ENCODE peak calls at places on chromosomes 3 and 15, in ten cellular contexts. One of them, this sample, is unnamed.

GRCh38 chr15:45314960-45315359 is 62.9 kb downstream of the SLC28A2 start:
- DNase-seq in spleen: no peak
- DNase-seq in GM12891: no peak
- DNase-seq in K562: peak; percentile 69
- DNase-seq in Panc1: no peak
- DNase-seq in breast epithelium: peak; percentile 60
- DNase-seq in prostate gland: no peak
- DNase-seq in suprapubic skin: no peak
- DNase-seq in stomach: no peak
- DNase-seq in sigmoid colon: no peak
- DNase-seq in this sample: no peak

GRCh38 chr3:114447950-114448479 is 154.2 kb downstream of the TIGIT start:
- DNase-seq in K562: no peak
- DNase-seq in sigmoid colon: no peak
- DNase-seq in prostate gland: no peak
- DNase-seq in suprapubic skin: no peak
- DNase-seq in Panc1: no peak
- DNase-seq in spleen: no peak
- DNase-seq in GM12891: no peak
- DNase-seq in stomach: no peak
- DNase-seq in breast epithelium: no peak
- DNase-seq in this sample: no peak

GRCh38 chr15:31306036-31306425 is 20.6 kb upstream of the KLF13 start:
- DNase-seq in stomach: no peak
- DNase-seq in prostate gland: no peak
- DNase-seq in sigmoid colon: peak; percentile 45
- DNase-seq in breast epithelium: no peak
- DNase-seq in K562: no peak
- DNase-seq in spleen: no peak
- DNase-seq in Panc1: no peak
- DNase-seq in GM12891: no peak
- DNase-seq in suprapubic skin: no peak
- DNase-seq in this sample: no peak

GRCh38 chr15:65055201-65055870 is 10.1 kb downstream of the SLC51B start:
- DNase-seq in prostate gland: no peak
- DNase-seq in K562: no peak
- DNase-seq in suprapubic skin: no peak
- DNase-seq in sigmoid colon: no peak
- DNase-seq in GM12891: no peak
- DNase-seq in stomach: peak; percentile 48
- DNase-seq in Panc1: no peak
- DNase-seq in spleen: no peak
- DNase-seq in breast epithelium: no peak
- DNase-seq in this sample: no peak

GRCh38 chr3:184180165-184180564 is 5.5 kb downstream of the AP2M1 start:
- DNase-seq in prostate gland: no peak
- DNase-seq in sigmoid colon: no peak
- DNase-seq in GM12891: no peak
- DNase-seq in spleen: no peak
- DNase-seq in Panc1: no peak
- DNase-seq in suprapubic skin: no peak
- DNase-seq in K562: peak; percentile 51
- DNase-seq in breast epithelium: no peak
- DNase-seq in stomach: no peak
- DNase-seq in this sample: no peak

GRCh38 chr3:13213490-13213889 is 140.3 kb upstream of the IQSEC1 start:
- DNase-seq in breast epithelium: no peak
- DNase-seq in GM12891: no peak
- DNase-seq in sigmoid colon: no peak
- DNase-seq in spleen: no peak
- DNase-seq in Panc1: no peak
- DNase-seq in suprapubic skin: no peak
- DNase-seq in stomach: no peak
- DNase-seq in prostate gland: no peak
- DNase-seq in K562: no peak
- DNase-seq in this sample: no peak

GRCh38 chr3:152779649-152780048 is 55.3 kb upstream of the P2RY1 start:
- DNase-seq in prostate gland: no peak
- DNase-seq in sigmoid colon: no peak
- DNase-seq in Panc1: no peak
- DNase-seq in suprapubic skin: no peak
- DNase-seq in breast epithelium: no peak
- DNase-seq in K562: no peak
- DNase-seq in stomach: no peak
- DNase-seq in spleen: no peak
- DNase-seq in GM12891: no peak
- DNase-seq in this sample: no peak

GRCh38 chr3:8964436-8965370 is 1.4 kb upstream of the RAD18 start:
- DNase-seq in sigmoid colon: no peak
- DNase-seq in suprapubic skin: no peak
- DNase-seq in spleen: no peak
- DNase-seq in K562: no peak
- DNase-seq in breast epithelium: no peak
- DNase-seq in GM12891: no peak
- DNase-seq in stomach: peak; percentile 47
- DNase-seq in prostate gland: peak; percentile 79
- DNase-seq in Panc1: no peak
- DNase-seq in this sample: no peak

GRCh38 chr15:83559310-83559966 is 94.5 kb upstream of the ADAMTSL3 start:
- DNase-seq in suprapubic skin: no peak
- DNase-seq in stomach: peak; percentile 31
- DNase-seq in GM12891: peak; percentile 41
- DNase-seq in breast epithelium: no peak
- DNase-seq in spleen: no peak
- DNase-seq in Panc1: peak; percentile 28
- DNase-seq in prostate gland: peak; percentile 55
- DNase-seq in sigmoid colon: peak; percentile 78
- DNase-seq in K562: peak; percentile 80
- DNase-seq in this sample: peak; percentile 39

GRCh38 chr15:59237119-59237853 is 30.6 kb downstream of the LDHAL6B start:
- DNase-seq in prostate gland: no peak
- DNase-seq in breast epithelium: no peak
- DNase-seq in sigmoid colon: no peak
- DNase-seq in suprapubic skin: no peak
- DNase-seq in spleen: no peak
- DNase-seq in Panc1: no peak
- DNase-seq in GM12891: no peak
- DNase-seq in K562: no peak
- DNase-seq in stomach: no peak
- DNase-seq in this sample: no peak

GRCh38 chr15:73283341-73283962 is 85.3 kb downstream of the HCN4 start:
- DNase-seq in prostate gland: no peak
- DNase-seq in GM12891: no peak
- DNase-seq in spleen: no peak
- DNase-seq in Panc1: no peak
- DNase-seq in stomach: no peak
- DNase-seq in sigmoid colon: no peak
- DNase-seq in K562: no peak
- DNase-seq in suprapubic skin: no peak
- DNase-seq in breast epithelium: no peak
- DNase-seq in this sample: no peak

GRCh38 chr15:81008312-81008711 is 7.6 kb downstream of the TLNRD1 start:
- DNase-seq in Panc1: no peak
- DNase-seq in prostate gland: no peak
- DNase-seq in spleen: no peak
- DNase-seq in sigmoid colon: no peak
- DNase-seq in stomach: no peak
- DNase-seq in K562: no peak
- DNase-seq in breast epithelium: no peak
- DNase-seq in suprapubic skin: no peak
- DNase-seq in GM12891: no peak
- DNase-seq in this sample: no peak

GRCh38 chr3:177334803-177335202 is 137.5 kb upstream of the TBL1XR1 start:
- DNase-seq in sigmoid colon: no peak
- DNase-seq in Panc1: no peak
- DNase-seq in suprapubic skin: no peak
- DNase-seq in GM12891: no peak
- DNase-seq in K562: no peak
- DNase-seq in breast epithelium: no peak
- DNase-seq in prostate gland: no peak
- DNase-seq in spleen: no peak
- DNase-seq in stomach: no peak
- DNase-seq in this sample: no peak

GRCh38 chr3:190205739-190206138 is 85.0 kb upstream of the P3H2 start:
- DNase-seq in GM12891: no peak
- DNase-seq in stomach: no peak
- DNase-seq in prostate gland: no peak
- DNase-seq in sigmoid colon: no peak
- DNase-seq in spleen: no peak
- DNase-seq in suprapubic skin: no peak
- DNase-seq in Panc1: no peak
- DNase-seq in K562: no peak
- DNase-seq in breast epithelium: no peak
- DNase-seq in this sample: no peak

DNA sequence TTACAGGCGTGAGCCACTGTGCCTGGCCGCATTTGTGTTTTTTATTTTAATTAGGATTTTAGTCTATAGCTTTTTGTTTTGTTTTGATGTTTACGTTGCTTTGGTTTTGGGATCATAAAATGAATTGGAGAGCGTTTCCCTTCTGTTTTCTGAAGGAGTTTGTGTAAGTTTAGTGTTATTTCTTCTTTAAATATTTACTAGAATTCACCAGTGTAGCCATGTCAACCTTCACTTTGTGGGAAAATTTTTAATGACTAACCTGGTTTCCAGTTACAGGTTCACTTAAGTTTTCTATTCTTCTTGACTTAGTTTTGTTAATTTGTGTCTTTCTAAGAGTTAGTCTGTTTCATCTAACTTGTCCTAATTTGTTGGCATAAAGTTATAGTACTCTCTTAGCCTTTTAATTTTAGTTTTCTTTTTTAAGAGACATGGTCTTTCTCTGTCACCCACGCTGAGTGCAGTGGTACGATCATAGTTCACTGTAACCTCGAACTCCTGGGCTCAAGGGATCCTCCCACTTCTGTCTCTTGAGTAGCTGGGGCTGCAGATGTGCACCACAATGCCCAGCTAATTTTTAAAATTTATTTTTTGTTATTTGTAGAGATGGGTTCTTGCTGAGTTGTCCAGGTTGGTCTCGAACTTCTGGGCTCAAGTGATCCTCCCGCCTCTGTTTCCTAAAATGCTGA is 61.0 kb downstream of the CHD2 start:
- DNase-seq in Panc1: no peak
- DNase-seq in prostate gland: no peak
- DNase-seq in sigmoid colon: no peak
- DNase-seq in K562: no peak
- DNase-seq in breast epithelium: no peak
- DNase-seq in spleen: no peak
- DNase-seq in GM12891: no peak
- DNase-seq in stomach: no peak
- DNase-seq in suprapubic skin: no peak
- DNase-seq in this sample: no peak
- TF ChIP-seq POLR2AphosphoS5 in Panc1: no peak
- TF ChIP-seq POLR2AphosphoS5 in prostate gland: no peak
- TF ChIP-seq POLR2AphosphoS5 in sigmoid colon: no peak
- TF ChIP-seq POLR2AphosphoS5 in K562: no peak
- TF ChIP-seq POLR2AphosphoS5 in breast epithelium: no peak
- TF ChIP-seq POLR2AphosphoS5 in spleen: no peak
- TF ChIP-seq POLR2AphosphoS5 in GM12891: no peak
- TF ChIP-seq POLR2AphosphoS5 in stomach: no peak
- TF ChIP-seq POLR2AphosphoS5 in suprapubic skin: no peak
- TF ChIP-seq POLR2AphosphoS5 in this sample: no peak

DNA sequence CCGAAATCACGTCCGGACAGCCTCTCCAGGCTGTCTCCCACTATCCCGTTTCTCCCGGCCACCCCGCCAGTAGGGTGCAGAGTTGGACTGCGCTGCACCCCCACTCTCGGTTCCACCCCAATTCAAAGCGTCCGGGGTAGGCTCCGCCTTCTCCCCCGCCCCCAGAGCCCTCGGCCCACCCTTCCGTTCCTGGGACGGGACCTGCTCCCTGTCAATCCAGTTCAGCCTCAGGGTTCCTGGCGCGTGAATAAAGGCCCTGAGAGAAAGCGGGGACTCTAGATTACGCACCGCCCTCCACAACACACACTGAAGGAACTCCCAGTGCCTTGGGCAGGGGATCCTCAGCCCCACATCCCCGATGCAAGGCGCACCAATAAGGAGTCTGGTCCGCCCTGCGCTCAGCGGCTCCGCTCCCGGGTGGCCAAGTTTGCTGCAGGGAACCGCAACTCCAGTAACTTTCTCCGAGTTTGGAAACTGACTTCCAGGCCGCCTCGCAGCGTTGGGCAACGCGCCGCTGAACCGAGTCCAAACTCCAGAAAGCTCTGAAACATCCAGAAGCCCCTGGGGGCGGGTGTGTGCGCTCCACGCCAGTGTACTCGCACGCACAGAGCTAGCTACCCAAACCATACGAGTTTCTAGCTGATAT is 1.9 kb downstream of the ADAMTS9 start:
- DNase-seq in stomach: peak; percentile 84
- DNase-seq in GM12891: no peak
- DNase-seq in prostate gland: peak; percentile 96
- DNase-seq in Panc1: no peak
- DNase-seq in K562: peak; percentile 42
- DNase-seq in sigmoid colon: peak; percentile 99
- DNase-seq in suprapubic skin: peak; percentile 91
- DNase-seq in breast epithelium: peak; percentile 78
- DNase-seq in spleen: peak; percentile 86
- DNase-seq in this sample: peak; percentile 94
- TF ChIP-seq POLR2AphosphoS5 in stomach: peak; percentile 85
- TF ChIP-seq POLR2AphosphoS5 in GM12891: no peak
- TF ChIP-seq POLR2AphosphoS5 in prostate gland: peak; percentile 92
- TF ChIP-seq POLR2AphosphoS5 in Panc1: no peak
- TF ChIP-seq POLR2AphosphoS5 in K562: no peak
- TF ChIP-seq POLR2AphosphoS5 in sigmoid colon: peak; percentile 98
- TF ChIP-seq POLR2AphosphoS5 in suprapubic skin: no peak
- TF ChIP-seq POLR2AphosphoS5 in breast epithelium: peak; percentile 72
- TF ChIP-seq POLR2AphosphoS5 in spleen: peak; percentile 91
- TF ChIP-seq POLR2AphosphoS5 in this sample: peak; percentile 93

DNA sequence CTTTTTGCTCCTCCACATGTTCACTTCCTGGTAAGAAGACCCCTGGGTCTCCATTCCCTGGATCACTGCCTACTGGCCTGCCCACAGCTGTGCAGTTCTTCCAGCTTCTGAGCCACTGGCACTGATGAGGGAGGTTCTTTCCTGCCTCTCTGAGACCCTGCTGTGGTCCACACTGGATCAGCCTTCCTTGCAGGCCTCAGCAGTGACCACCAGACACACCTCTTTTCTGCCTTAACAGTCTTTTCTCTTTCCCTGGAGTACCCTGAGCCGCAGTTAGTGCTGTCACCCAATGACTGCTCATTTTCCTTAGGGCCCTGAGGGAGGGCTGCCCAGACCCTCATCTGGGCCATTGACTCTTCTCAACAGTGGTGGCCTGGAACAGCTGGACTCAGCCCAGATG is 32.9 kb upstream of the C3orf80 start:
- DNase-seq in K562: no peak
- DNase-seq in stomach: no peak
- DNase-seq in GM12891: no peak
- DNase-seq in Panc1: no peak
- DNase-seq in spleen: no peak
- DNase-seq in prostate gland: no peak
- DNase-seq in breast epithelium: no peak
- DNase-seq in sigmoid colon: no peak
- DNase-seq in suprapubic skin: no peak
- DNase-seq in this sample: no peak
- TF ChIP-seq POLR2AphosphoS5 in K562: no peak
- TF ChIP-seq POLR2AphosphoS5 in stomach: no peak
- TF ChIP-seq POLR2AphosphoS5 in GM12891: no peak
- TF ChIP-seq POLR2AphosphoS5 in Panc1: no peak
- TF ChIP-seq POLR2AphosphoS5 in spleen: no peak
- TF ChIP-seq POLR2AphosphoS5 in prostate gland: no peak
- TF ChIP-seq POLR2AphosphoS5 in breast epithelium: no peak
- TF ChIP-seq POLR2AphosphoS5 in sigmoid colon: no peak
- TF ChIP-seq POLR2AphosphoS5 in suprapubic skin: no peak
- TF ChIP-seq POLR2AphosphoS5 in this sample: no peak

GRCh38 chr3:55875137-55875536 is 388.0 kb upstream of the WNT5A start:
- DNase-seq in stomach: no peak
- DNase-seq in breast epithelium: no peak
- DNase-seq in K562: no peak
- DNase-seq in GM12891: no peak
- DNase-seq in prostate gland: no peak
- DNase-seq in sigmoid colon: no peak
- DNase-seq in suprapubic skin: no peak
- DNase-seq in Panc1: no peak
- DNase-seq in spleen: no peak
- DNase-seq in this sample: no peak
- TF ChIP-seq POLR2AphosphoS5 in stomach: no peak
- TF ChIP-seq POLR2AphosphoS5 in breast epithelium: no peak
- TF ChIP-seq POLR2AphosphoS5 in K562: no peak
- TF ChIP-seq POLR2AphosphoS5 in GM12891: no peak
- TF ChIP-seq POLR2AphosphoS5 in prostate gland: no peak
- TF ChIP-seq POLR2AphosphoS5 in sigmoid colon: no peak
- TF ChIP-seq POLR2AphosphoS5 in suprapubic skin: no peak
- TF ChIP-seq POLR2AphosphoS5 in Panc1: no peak
- TF ChIP-seq POLR2AphosphoS5 in spleen: no peak
- TF ChIP-seq POLR2AphosphoS5 in this sample: no peak

This sample was measured in upper lobe of left lung.